ENCODE peak calls at places on chromosomes 4 and X, in ten cellular contexts. J, N, K, E, A, I, O, Y, H and D are unnamed samples.

GRCh38 chr4:75229783-75230570 is 284.2 kb downstream of the RCHY1 start:
- DNase-seq in A (no peak), H (no peak), N (no peak), Y (no peak), J (no peak), I (no peak), K (no peak), O (no peak), E (peak), D (no peak)

GRCh38 chrX:3815896-3816664 is 102.6 kb upstream of the PRKX start:
- DNase-seq in N (peak), J (peak), I (peak), H (peak), K (peak), A (peak), E (peak), O (peak), Y (peak), D (peak)

GRCh38 chr4:78661923-78662521 is 110.5 kb downstream of the ANXA3 start:
- DNase-seq in I (no peak), H (peak), E (peak), Y (peak), N (no peak), O (no peak), K (no peak), A (no peak), J (peak), D (no peak)

GRCh38 chrX:69396916-69397315 is 107.2 kb upstream of the NALF2 start:
- DNase-seq in O (no peak), J (no peak), A (no peak), Y (no peak), N (no peak), H (no peak), I (no peak), K (peak), E (no peak), D (no peak)

GRCh38 chrX:17007134-17007768 is 60.8 kb downstream of the REPS2 start:
- DNase-seq in K (peak), O (peak), Y (peak), J (peak), E (no peak), A (peak), H (peak), N (no peak), I (peak), D (peak)

GRCh38 chr4:54498661-54499111 is 159.1 kb upstream of the KIT start:
- DNase-seq in Y (peak), O (peak), A (no peak), E (no peak), I (no peak), N (no peak), H (peak), J (peak), K (no peak), D (no peak)

GRCh38 chr4:5719329-5720055 is 8.5 kb downstream of the EVC start:
- DNase-seq in O (no peak), K (no peak), A (no peak), J (no peak), Y (no peak), H (no peak), E (no peak), N (no peak), I (no peak), D (no peak)

GRCh38 chr4:3849140-3849539 is 83.0 kb downstream of the ADRA2C start:
- DNase-seq in J (no peak), A (no peak), K (no peak), Y (no peak), N (no peak), E (no peak), I (no peak), H (no peak), O (no peak), D (no peak)

GRCh38 chrX:110520053-110520452 is 161.4 kb downstream of the RTL9 start:
- DNase-seq in J (no peak), N (no peak), O (no peak), Y (no peak), E (no peak), I (no peak), H (no peak), A (no peak), K (no peak), D (no peak)

GRCh38 chr4:47383829-47384427 is 79.6 kb downstream of the COMMD8 start:
- DNase-seq in A (no peak), J (peak), I (no peak), N (no peak), Y (peak), H (peak), E (peak), O (peak), K (no peak), D (no peak)

GRCh38 chr4:88697113-88697512 is 516 bp downstream of the NAP1L5 start:
- DNase-seq in J (peak), K (no peak), Y (peak), N (no peak), H (peak), A (no peak), E (no peak), O (no peak), I (no peak), D (no peak)

GRCh38 chr4:83846193-83846830 is 310.4 kb downstream of the GPAT3 start:
- DNase-seq in E (no peak), A (no peak), O (no peak), I (no peak), H (no peak), Y (no peak), N (no peak), K (no peak), J (no peak), D (no peak)

GRCh38 chr4:102758241-102758871 is 2.4 kb downstream of the MANBA start:
- DNase-seq in N (no peak), O (no peak), A (no peak), H (no peak), E (no peak), Y (no peak), I (no peak), K (no peak), J (no peak), D (no peak)

GRCh38 chr4:130099159-130099558 is 1003.2 kb downstream of the C4orf33 start:
- DNase-seq in K (no peak), Y (no peak), I (no peak), N (no peak), E (no peak), H (no peak), A (no peak), O (no peak), J (no peak), D (no peak)

GRCh38 chrX:140661657-140662056 is 47.9 kb upstream of the LINC00632 start:
- DNase-seq in Y (peak), J (no peak), I (no peak), H (peak), N (no peak), A (no peak), E (no peak), K (no peak), O (peak), D (no peak)
- TF ChIP-seq CTCF in Y (peak), J (no peak), I (no peak), H (no peak), N (no peak), A (no peak), E (peak), K (peak), O (peak), D (no peak)

DNA sequence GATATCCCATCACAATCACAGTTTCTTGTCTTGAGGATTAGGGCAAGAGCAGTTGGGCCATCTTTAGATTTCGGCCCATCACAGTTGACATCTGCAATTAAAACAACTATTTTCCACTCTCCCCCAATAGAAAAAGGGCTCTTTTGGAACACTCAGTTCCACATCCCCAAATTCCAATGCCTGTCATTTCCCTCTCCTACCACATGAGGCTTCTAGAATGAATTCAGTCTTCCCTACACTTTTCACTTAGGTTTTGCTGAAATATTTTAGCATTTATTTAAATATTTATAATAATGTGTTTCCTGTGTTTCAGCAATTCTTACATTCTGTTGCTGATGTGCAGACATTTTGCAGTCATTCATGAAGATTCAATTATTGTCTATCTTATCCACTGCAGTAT is 118.4 kb downstream of the COX18 start:
- DNase-seq in N (no peak), J (peak), Y (no peak), K (no peak), A (no peak), E (no peak), H (peak), O (no peak), I (no peak), D (no peak)
- TF ChIP-seq CTCF in N (no peak), J (peak), Y (peak), K (peak), A (peak), E (no peak), H (peak), O (peak), I (no peak), D (no peak)

GRCh38 chrX:40922307-40922706 is 162.9 kb upstream of the USP9X start:
- DNase-seq in A (no peak), Y (peak), O (peak), I (peak), J (peak), H (peak), K (peak), N (no peak), E (peak), D (no peak)
- TF ChIP-seq CTCF in A (no peak), Y (peak), O (peak), I (peak), J (peak), H (peak), K (peak), N (peak), E (peak), D (peak)

GRCh38 chrX:74924449-74925209 is 623 bp downstream of the NEXMIF start:
- DNase-seq in H (no peak), J (peak), A (peak), K (peak), I (peak), O (peak), N (peak), E (peak), Y (peak), D (peak)

GRCh38 chrX:74923942-74924448 is 1.3 kb downstream of the NEXMIF start:
- DNase-seq in K (no peak), O (no peak), Y (peak), N (no peak), H (no peak), E (peak), I (no peak), J (peak), A (no peak), D (no peak)

GRCh38 chrX:74931214-74931613 is 6.0 kb upstream of the NEXMIF start:
- DNase-seq in O (peak), J (no peak), Y (no peak), A (no peak), I (no peak), K (no peak), N (no peak), H (no peak), E (peak), D (no peak)

GRCh38 chrX:74922922-74923321 is 2.3 kb downstream of the NEXMIF start:
- DNase-seq in A (no peak), H (no peak), O (no peak), J (no peak), K (no peak), N (no peak), E (no peak), Y (no peak), I (no peak), D (no peak)

GRCh38 chrX:74925210-74926088 is at the start of gene NEXMIF:
- DNase-seq in J (peak), I (peak), H (no peak), E (no peak), N (no peak), A (peak), Y (peak), O (peak), K (peak), D (no peak)
- TF ChIP-seq CTCF in J (peak), I (no peak), H (peak), E (peak), N (no peak), A (no peak), Y (no peak), O (peak), K (peak), D (peak)

GRCh38 chr4:99120501-99120900 is 23.6 kb downstream of the ADH4 start:
- DNase-seq in N (no peak), E (no peak), K (no peak), I (no peak), O (peak), H (no peak), Y (no peak), A (no peak), J (no peak), D (no peak)

GRCh38 chr4:99117876-99118693 is 26.0 kb downstream of the ADH4 start:
- DNase-seq in Y (peak), N (no peak), H (peak), E (peak), K (no peak), A (no peak), I (no peak), O (peak), J (peak), D (no peak)
- TF ChIP-seq CTCF in Y (peak), N (peak), H (peak), E (peak), K (peak), A (no peak), I (no peak), O (no peak), J (no peak), D (peak)